ENCODE peak calls at places on chromosomes 13 and 19, in six cellular contexts. L is stimulated activated CD4-positive, alpha-beta T cell treated with anti-CD3 and anti-CD28 coated beads, TNF-alpha, amount 100 ng/mL, for 4 hours; M is activated CD4-positive, CD25-positive, alpha-beta regulatory T cell treated with anti-CD3 and anti-CD28 coated beads, Interleukin-2, amount 50 U/mL, for 72 hours; J is psoas muscle; Z is Right ventricle myocardium inferior; O is PC-3. U is an unnamed sample.

GRCh38 chr13:73171926-73172325 is 113.1 kb downstream of the KLF5 start:
- DNase-seq in Z (no peak), M (no peak), L (no peak), J (no peak), O (peak), U (no peak)

GRCh38 chr13:32039056-32039455 is 7.5 kb downstream of the FRY start:
- DNase-seq in Z (no peak), L (no peak), J (no peak), O (no peak), M (no peak), U (no peak)

GRCh38 chr13:41613471-41613870 is 156.1 kb downstream of the RGCC start:
- DNase-seq in M (no peak), Z (no peak), J (no peak), L (no peak), O (no peak), U (no peak)

GRCh38 chr13:112434937-112435523 is 58.9 kb downstream of the SPACA7 start:
- DNase-seq in L (no peak), J (no peak), Z (no peak), O (no peak), M (no peak), U (no peak)

GRCh38 chr13:113088691-113089020 is 16.9 kb upstream of the F7 start:
- DNase-seq in Z (peak), O (no peak), J (peak), M (no peak), L (no peak), U (no peak)

GRCh38 chr13:113142876-113143275 is 15.6 kb upstream of the PROZ start:
- DNase-seq in O (no peak), L (no peak), Z (peak), M (no peak), J (no peak), U (no peak)

GRCh38 chr19:5664515-5664914 is 15.8 kb downstream of the MICOS13 start:
- DNase-seq in J (no peak), O (no peak), M (no peak), Z (no peak), L (no peak), U (no peak)

GRCh38 chr13:70964124-70964523 is 855.9 kb upstream of the KLHL1 start:
- DNase-seq in J (no peak), O (peak), L (no peak), Z (no peak), M (no peak), U (no peak)

GRCh38 chr19:17576758-17577532 is 21.5 kb downstream of the COLGALT1 start:
- DNase-seq in L (no peak), J (peak), M (no peak), Z (no peak), O (no peak), U (no peak)

GRCh38 chr19:11581740-11582139 is 4.3 kb upstream of the ACP5 start:
- DNase-seq in O (no peak), L (peak), M (peak), Z (no peak), J (no peak), U (no peak)

GRCh38 chr19:40718774-40719391 is 2.0 kb downstream of the ITPKC start:
- DNase-seq in J (peak), O (peak), L (no peak), Z (peak), M (no peak), U (peak)

GRCh38 chr19:30719991-30720329 is 347.8 kb downstream of the ZNF536 start:
- DNase-seq in M (no peak), Z (no peak), L (no peak), O (no peak), J (peak), U (no peak)

GRCh38 chr19:28601723-28602440 is 611.1 kb downstream of the UQCRFS1 start:
- DNase-seq in J (no peak), Z (no peak), M (no peak), O (no peak), L (no peak), U (no peak)

GRCh38 chr19:16931306-16931705 is 42.5 kb downstream of the F2RL3 start:
- DNase-seq in O (no peak), Z (no peak), L (no peak), M (no peak), J (no peak), U (no peak)

GRCh38 chr13:29771247-29771646 is 79.2 kb downstream of the UBL3 start:
- DNase-seq in M (no peak), J (no peak), O (peak), L (no peak), Z (no peak), U (no peak)

GRCh38 chr19:55087542-55087935 is 11.9 kb downstream of the EPS8L1 start:
- DNase-seq in Z (no peak), O (no peak), M (no peak), L (no peak), J (no peak), U (no peak)

GRCh38 chr13:32211788-32212187 is 103.4 kb downstream of the ZAR1L start:
- DNase-seq in L (no peak), O (no peak), M (no peak), Z (no peak), J (no peak), U (no peak)

GRCh38 chr19:6039541-6040225 is 61.7 kb upstream of the RANBP3 start:
- DNase-seq in M (no peak), L (no peak), Z (no peak), J (no peak), O (no peak), U (no peak)

GRCh38 chr19:41999878-42000208 is 5.8 kb upstream of the ATP1A3 start:
- DNase-seq in J (no peak), O (no peak), M (no peak), Z (peak), L (no peak), U (no peak)

GRCh38 chr13:99086869-99087129 is 108.9 kb upstream of the DOCK9 start:
- DNase-seq in Z (peak), O (no peak), M (peak), L (peak), J (peak), U (peak)

GRCh38 chr13:94195715-94196114 is 283.8 kb downstream of the DCT start:
- DNase-seq in O (peak), J (no peak), Z (no peak), L (no peak), M (no peak), U (no peak)

GRCh38 chr19:33296473-33297060 is 5.8 kb downstream of the CEBPA start:
- DNase-seq in Z (no peak), J (peak), L (no peak), M (no peak), O (no peak), U (no peak)

GRCh38 chr19:13588953-13589833 is 82.9 kb upstream of the CACNA1A start:
- DNase-seq in L (peak), J (peak), Z (peak), M (peak), O (peak), U (peak)

GRCh38 chr19:45507864-45508680 is 793 bp downstream of the VASP start:
- DNase-seq in O (no peak), J (peak), Z (peak), L (peak), M (peak), U (peak)

GRCh38 chr13:79194272-79194671 is 211.8 kb downstream of the RBM26 start:
- DNase-seq in O (no peak), L (no peak), M (no peak), Z (no peak), J (no peak), U (no peak)

GRCh38 chr19:13277104-13277809 is 127.0 kb downstream of the IER2 start:
- DNase-seq in M (peak), O (peak), J (peak), L (no peak), Z (no peak), U (peak)

U was measured in activated naive CD8-positive, alpha-beta T cell treated with anti-CD3 and anti-CD28 coated beads, Interleukin-2, amount 10 ng/mL, durations not matched to agents 7 days and 5 days.